ENCODE peak calls at places on chromosome 10, in nine cellular contexts. B, D, A, U, J, T, Q, W and K are unnamed samples.
A peak's percentile ranks its signal among the peaks of the same experiment; 100 is the strongest.

GRCh38 chr10:98676895-98677294 is 230.2 kb upstream of the HPS1 start:
- DNase-seq in B (no peak), D (no peak), A (no peak), U (no peak), J (no peak), T (no peak), Q (no peak), W (no peak), K (no peak)

GRCh38 chr10:129694633-129695356 is 227.8 kb downstream of the MGMT start:
- DNase-seq in B (no peak), D (no peak), A (no peak), U (no peak), J (no peak), T (peak; percentile 26), Q (no peak), W (no peak), K (peak; percentile 86)

GRCh38 chr10:129952771-129953489 is 11.1 kb downstream of the EBF3 start:
- DNase-seq in B (peak; percentile 10), D (no peak), A (no peak), U (no peak), J (no peak), T (no peak), Q (no peak), W (no peak), K (peak; percentile 38)

GRCh38 chr10:95814011-95814727 is 58.2 kb downstream of the ENTPD1 start:
- DNase-seq in B (no peak), D (no peak), A (no peak), U (no peak), J (no peak), T (peak; percentile 54), Q (no peak), W (no peak), K (no peak)

GRCh38 chr10:61284222-61284890 is 168.8 kb downstream of the TMEM26 start:
- DNase-seq in B (no peak), D (no peak), A (no peak), U (no peak), J (no peak), T (peak; percentile 14), Q (no peak), W (no peak), K (no peak)

GRCh38 chr10:43640603-43641002 is 8.1 kb downstream of the ZNF32 start:
- DNase-seq in B (no peak), D (no peak), A (no peak), U (no peak), J (no peak), T (no peak), Q (no peak), W (no peak), K (no peak)

GRCh38 chr10:91135113-91135512 is 85.3 kb upstream of the PCGF5 start:
- DNase-seq in B (no peak), D (no peak), A (no peak), U (no peak), J (no peak), T (no peak), Q (no peak), W (no peak), K (no peak)

GRCh38 chr10:46556515-46557318 is at the start of gene GPRIN2:
- DNase-seq in B (peak; percentile 78), D (peak; percentile 80), A (peak; percentile 61), U (no peak), J (no peak), T (peak; percentile 72), Q (no peak), W (peak; percentile 33), K (peak; percentile 72)

GRCh38 chr10:46541017-46541661 is 15.3 kb downstream of the GPRIN2 start:
- DNase-seq in B (peak; percentile 57), D (peak; percentile 69), A (peak; percentile 55), U (no peak), J (no peak), T (peak; percentile 38), Q (no peak), W (peak; percentile 43), K (peak; percentile 64)

GRCh38 chr10:131034451-131034850 is 277.1 kb downstream of the TCERG1L start:
- DNase-seq in B (no peak), D (no peak), A (peak; percentile 25), U (no peak), J (no peak), T (no peak), Q (no peak), W (no peak), K (peak; percentile 32)

GRCh38 chr10:824946-825345 is 106.6 kb downstream of the LARP4B start:
- DNase-seq in B (no peak), D (no peak), A (no peak), U (no peak), J (no peak), T (no peak), Q (no peak), W (no peak), K (no peak)

GRCh38 chr10:13890617-13891541 is 304.1 kb downstream of the PRPF18 start:
- DNase-seq in B (no peak), D (no peak), A (no peak), U (no peak), J (no peak), T (peak; percentile 50), Q (no peak), W (no peak), K (peak; percentile 71)
- TF ChIP-seq POLR2A in B (no peak), D (no peak), A (no peak), U (no peak), J (no peak), T (peak; percentile 14), Q (no peak), W (no peak), K (no peak)

DNA sequence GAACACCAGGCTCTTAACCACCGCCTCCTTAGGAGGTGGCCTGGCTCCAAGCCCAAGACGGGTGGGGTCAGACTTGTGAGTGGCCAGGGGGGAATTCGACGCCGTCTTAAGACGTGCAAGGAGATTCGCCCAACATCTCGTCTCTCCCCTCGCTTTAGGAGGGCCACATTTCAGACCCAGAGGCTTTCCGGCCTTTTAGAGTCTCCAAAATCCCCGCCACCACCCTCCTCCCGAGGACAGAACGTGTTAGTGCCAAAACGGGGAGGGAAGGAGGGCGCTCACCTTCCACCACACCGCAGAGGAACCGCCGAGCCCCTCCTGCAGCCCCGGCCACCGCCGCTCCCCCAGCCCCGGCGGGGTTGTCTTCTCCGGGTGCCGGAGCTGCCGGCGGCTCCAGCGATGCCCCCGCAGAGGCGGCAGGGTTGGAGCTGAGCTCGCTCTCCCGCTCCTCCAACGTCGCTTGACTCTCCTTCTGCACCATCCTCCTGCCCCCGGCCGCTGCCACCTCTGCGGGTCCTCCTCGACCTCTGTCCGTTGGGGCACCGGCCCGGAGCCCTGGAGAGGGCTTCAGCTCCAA is 614 bp downstream of the OGA start:
- DNase-seq in B (peak; percentile 91), D (peak; percentile 90), A (peak; percentile 90), U (peak; percentile 37), J (no peak), T (peak; percentile 87), Q (no peak), W (peak; percentile 81), K (peak; percentile 97)
- TF ChIP-seq POLR2A in B (peak; percentile 18), D (no peak), A (no peak), U (no peak), J (no peak), T (no peak), Q (no peak), W (no peak), K (peak; percentile 44)

DNA sequence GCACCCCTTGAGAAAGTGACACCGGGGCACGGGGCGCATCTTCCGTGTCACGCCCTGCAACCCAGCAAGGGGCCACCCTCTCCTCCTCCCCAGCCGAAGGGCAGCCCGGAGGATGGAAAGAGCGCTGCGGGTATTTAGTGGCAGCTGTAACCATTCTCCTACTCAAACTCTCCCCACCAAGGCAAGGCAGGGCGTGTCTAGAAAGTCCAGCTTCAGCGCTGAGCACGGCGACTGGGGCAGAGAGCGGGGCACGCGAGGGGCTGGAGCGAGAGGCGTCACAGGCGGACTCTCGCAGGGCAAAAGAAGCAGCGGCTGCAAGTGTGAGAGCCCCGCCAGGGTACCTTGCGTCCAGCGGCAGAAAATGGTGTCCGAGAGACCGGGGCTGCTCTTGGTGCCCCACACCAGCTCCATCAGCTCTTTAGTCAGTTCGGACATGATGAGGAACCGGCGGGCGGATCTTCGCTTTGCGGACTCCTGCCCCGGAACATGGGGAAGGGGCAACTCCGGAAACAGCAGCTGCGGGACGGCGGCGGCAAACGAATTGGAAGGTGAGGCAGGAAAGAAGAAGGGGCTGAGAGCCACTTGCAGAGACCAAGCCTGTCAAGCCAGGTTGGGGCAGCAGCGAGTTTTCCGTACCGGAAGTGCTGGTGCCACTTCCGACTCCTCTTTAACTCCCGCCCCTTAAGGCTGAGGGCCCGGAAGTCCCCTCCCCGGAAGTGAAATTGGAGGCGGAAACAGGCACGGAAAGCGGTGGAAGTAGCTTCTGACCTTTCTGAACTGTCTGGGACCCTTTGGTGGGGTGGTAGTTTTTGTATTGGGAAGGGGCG is at the start of gene MINDY3:
- DNase-seq in B (peak; percentile 92), D (peak; percentile 80), A (peak; percentile 75), U (peak; percentile 4), J (peak; percentile 33), T (peak; percentile 81), Q (peak; percentile 32), W (peak; percentile 82), K (peak; percentile 85)
- TF ChIP-seq POLR2A in B (no peak), D (no peak), A (no peak), U (no peak), J (peak; percentile 59), T (peak; percentile 43), Q (peak; percentile 60), W (no peak), K (no peak)

GRCh38 chr10:28177944-28178637 is 124.8 kb downstream of the MPP7 start:
- DNase-seq in B (no peak), D (no peak), A (no peak), U (no peak), J (no peak), T (no peak), Q (no peak), W (no peak), K (no peak)

GRCh38 chr10:28181478-28182096 is 121.3 kb downstream of the MPP7 start:
- DNase-seq in B (no peak), D (no peak), A (no peak), U (no peak), J (no peak), T (no peak), Q (no peak), W (no peak), K (no peak)

GRCh38 chr10:28180654-28181053 is 122.2 kb downstream of the MPP7 start:
- DNase-seq in B (no peak), D (no peak), A (no peak), U (no peak), J (no peak), T (no peak), Q (no peak), W (no peak), K (no peak)

GRCh38 chr10:28179006-28179405 is 123.9 kb downstream of the MPP7 start:
- DNase-seq in B (no peak), D (no peak), A (no peak), U (no peak), J (no peak), T (no peak), Q (no peak), W (no peak), K (no peak)

DNA sequence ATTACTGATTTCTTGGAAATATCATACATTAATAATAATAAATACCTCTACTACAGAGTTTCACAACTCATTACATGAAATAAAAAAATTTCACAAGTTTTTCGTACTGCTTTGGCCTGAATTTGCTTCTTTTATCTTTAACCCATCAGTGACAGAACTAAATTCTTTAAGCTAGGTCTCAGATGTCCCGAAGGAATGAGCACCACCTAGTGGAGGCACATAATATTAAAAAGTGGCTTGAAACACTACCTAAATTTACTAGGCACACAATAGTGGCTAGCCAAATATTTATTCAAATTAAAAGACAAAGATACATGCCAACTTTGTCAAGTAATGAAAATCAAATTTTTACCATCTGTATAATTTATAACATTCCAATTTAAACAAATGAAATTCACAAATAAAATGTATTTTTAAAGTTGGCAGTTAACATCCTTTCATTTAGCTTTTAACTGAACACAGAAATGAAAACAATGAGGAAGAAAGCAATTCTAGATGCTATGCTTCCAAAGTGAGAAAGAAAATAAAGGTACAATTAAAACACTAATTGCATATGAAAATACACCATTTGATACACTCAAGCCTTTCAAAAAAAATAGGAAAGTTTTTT is 123.3 kb downstream of the MPP7 start:
- DNase-seq in B (peak; percentile 50), D (no peak), A (no peak), U (no peak), J (no peak), T (peak; percentile 28), Q (peak; percentile 15), W (no peak), K (no peak)
- TF ChIP-seq POLR2A in B (no peak), D (no peak), A (no peak), U (no peak), J (no peak), T (no peak), Q (no peak), W (no peak), K (no peak)